ENCODE peak calls at places on chromosomes 5 and 9, in seven cellular contexts. One of them, this sample, is unnamed.
A peak's percentile ranks its signal among the peaks of the same experiment; 100 is the strongest.

GRCh38 chr9:127903557-127904475 is 4.4 kb upstream of the ST6GALNAC6 start:
- DNase-seq in psoas muscle: peak; percentile 86
- DNase-seq in mammary epithelial cell: no peak
- DNase-seq in stimulated activated CD4-positive, alpha-beta T cell treated with anti-CD3 and anti-CD28 coated beads, Interleukin-12 subunit alpha, Interleukin-12 subunit beta, amount 100 ng/mL, for 4 hours: peak; percentile 69
- DNase-seq in non-pigmented ciliary epithelial cell: no peak
- DNase-seq in naive thymus-derived CD8-positive, alpha-beta T cell: peak; percentile 54
- DNase-seq in CD4-positive, alpha-beta memory T cell: peak; percentile 56
- DNase-seq in this sample: no peak

GRCh38 chr5:95908799-95909198 is 52.9 kb downstream of the ELL2 start:
- DNase-seq in mammary epithelial cell: peak; percentile 49
- DNase-seq in naive thymus-derived CD8-positive, alpha-beta T cell: no peak
- DNase-seq in non-pigmented ciliary epithelial cell: no peak
- DNase-seq in CD4-positive, alpha-beta memory T cell: no peak
- DNase-seq in stimulated activated CD4-positive, alpha-beta T cell treated with anti-CD3 and anti-CD28 coated beads, Interleukin-12 subunit alpha, Interleukin-12 subunit beta, amount 100 ng/mL, for 4 hours: no peak
- DNase-seq in psoas muscle: no peak
- DNase-seq in this sample: no peak

GRCh38 chr5:159067201-159067600 is 32.5 kb downstream of the EBF1 start:
- DNase-seq in psoas muscle: no peak
- DNase-seq in CD4-positive, alpha-beta memory T cell: no peak
- DNase-seq in non-pigmented ciliary epithelial cell: no peak
- DNase-seq in naive thymus-derived CD8-positive, alpha-beta T cell: no peak
- DNase-seq in mammary epithelial cell: no peak
- DNase-seq in stimulated activated CD4-positive, alpha-beta T cell treated with anti-CD3 and anti-CD28 coated beads, Interleukin-12 subunit alpha, Interleukin-12 subunit beta, amount 100 ng/mL, for 4 hours: no peak
- DNase-seq in this sample: no peak

GRCh38 chr9:33748633-33749304 is 46.6 kb upstream of the PRSS3 start:
- DNase-seq in naive thymus-derived CD8-positive, alpha-beta T cell: peak; percentile 65
- DNase-seq in non-pigmented ciliary epithelial cell: no peak
- DNase-seq in CD4-positive, alpha-beta memory T cell: peak; percentile 39
- DNase-seq in mammary epithelial cell: no peak
- DNase-seq in stimulated activated CD4-positive, alpha-beta T cell treated with anti-CD3 and anti-CD28 coated beads, Interleukin-12 subunit alpha, Interleukin-12 subunit beta, amount 100 ng/mL, for 4 hours: no peak
- DNase-seq in psoas muscle: no peak
- DNase-seq in this sample: no peak

GRCh38 chr5:103703617-103704016 is 141.0 kb upstream of the NUDT12 start:
- DNase-seq in non-pigmented ciliary epithelial cell: no peak
- DNase-seq in stimulated activated CD4-positive, alpha-beta T cell treated with anti-CD3 and anti-CD28 coated beads, Interleukin-12 subunit alpha, Interleukin-12 subunit beta, amount 100 ng/mL, for 4 hours: no peak
- DNase-seq in mammary epithelial cell: peak; percentile 1
- DNase-seq in psoas muscle: no peak
- DNase-seq in naive thymus-derived CD8-positive, alpha-beta T cell: no peak
- DNase-seq in CD4-positive, alpha-beta memory T cell: no peak
- DNase-seq in this sample: no peak

GRCh38 chr9:114721491-114722362 is 39.7 kb upstream of the TEX48 start:
- DNase-seq in non-pigmented ciliary epithelial cell: no peak
- DNase-seq in CD4-positive, alpha-beta memory T cell: no peak
- DNase-seq in psoas muscle: no peak
- DNase-seq in stimulated activated CD4-positive, alpha-beta T cell treated with anti-CD3 and anti-CD28 coated beads, Interleukin-12 subunit alpha, Interleukin-12 subunit beta, amount 100 ng/mL, for 4 hours: no peak
- DNase-seq in mammary epithelial cell: peak; percentile 86
- DNase-seq in naive thymus-derived CD8-positive, alpha-beta T cell: no peak
- DNase-seq in this sample: no peak

GRCh38 chr5:79849486-79850315 is 141.4 kb downstream of the MTX3 start:
- DNase-seq in naive thymus-derived CD8-positive, alpha-beta T cell: no peak
- DNase-seq in non-pigmented ciliary epithelial cell: no peak
- DNase-seq in psoas muscle: no peak
- DNase-seq in mammary epithelial cell: no peak
- DNase-seq in CD4-positive, alpha-beta memory T cell: no peak
- DNase-seq in stimulated activated CD4-positive, alpha-beta T cell treated with anti-CD3 and anti-CD28 coated beads, Interleukin-12 subunit alpha, Interleukin-12 subunit beta, amount 100 ng/mL, for 4 hours: no peak
- DNase-seq in this sample: no peak

GRCh38 chr9:136725612-136726011 is 13.2 kb downstream of the DIPK1B start:
- DNase-seq in stimulated activated CD4-positive, alpha-beta T cell treated with anti-CD3 and anti-CD28 coated beads, Interleukin-12 subunit alpha, Interleukin-12 subunit beta, amount 100 ng/mL, for 4 hours: no peak
- DNase-seq in naive thymus-derived CD8-positive, alpha-beta T cell: no peak
- DNase-seq in mammary epithelial cell: peak; percentile 74
- DNase-seq in CD4-positive, alpha-beta memory T cell: no peak
- DNase-seq in non-pigmented ciliary epithelial cell: peak; percentile 35
- DNase-seq in psoas muscle: no peak
- DNase-seq in this sample: no peak

GRCh38 chr5:124154714-124155113 is 591.7 kb downstream of the ZNF608 start:
- DNase-seq in stimulated activated CD4-positive, alpha-beta T cell treated with anti-CD3 and anti-CD28 coated beads, Interleukin-12 subunit alpha, Interleukin-12 subunit beta, amount 100 ng/mL, for 4 hours: no peak
- DNase-seq in non-pigmented ciliary epithelial cell: no peak
- DNase-seq in naive thymus-derived CD8-positive, alpha-beta T cell: no peak
- DNase-seq in CD4-positive, alpha-beta memory T cell: no peak
- DNase-seq in mammary epithelial cell: no peak
- DNase-seq in psoas muscle: no peak
- DNase-seq in this sample: no peak

GRCh38 chr5:155082401-155082800 is 68.8 kb downstream of the KIF4B start:
- DNase-seq in psoas muscle: no peak
- DNase-seq in CD4-positive, alpha-beta memory T cell: no peak
- DNase-seq in naive thymus-derived CD8-positive, alpha-beta T cell: no peak
- DNase-seq in non-pigmented ciliary epithelial cell: peak; percentile 52
- DNase-seq in stimulated activated CD4-positive, alpha-beta T cell treated with anti-CD3 and anti-CD28 coated beads, Interleukin-12 subunit alpha, Interleukin-12 subunit beta, amount 100 ng/mL, for 4 hours: no peak
- DNase-seq in mammary epithelial cell: peak; percentile 54
- DNase-seq in this sample: no peak

GRCh38 chr9:35164711-35165110 is 2.9 kb downstream of the UNC13B start:
- DNase-seq in CD4-positive, alpha-beta memory T cell: no peak
- DNase-seq in non-pigmented ciliary epithelial cell: peak; percentile 72
- DNase-seq in stimulated activated CD4-positive, alpha-beta T cell treated with anti-CD3 and anti-CD28 coated beads, Interleukin-12 subunit alpha, Interleukin-12 subunit beta, amount 100 ng/mL, for 4 hours: no peak
- DNase-seq in naive thymus-derived CD8-positive, alpha-beta T cell: no peak
- DNase-seq in mammary epithelial cell: peak; percentile 51
- DNase-seq in psoas muscle: no peak
- DNase-seq in this sample: no peak

GRCh38 chr5:56282241-56282640 is 49.1 kb upstream of the ANKRD55 start:
- DNase-seq in stimulated activated CD4-positive, alpha-beta T cell treated with anti-CD3 and anti-CD28 coated beads, Interleukin-12 subunit alpha, Interleukin-12 subunit beta, amount 100 ng/mL, for 4 hours: no peak
- DNase-seq in naive thymus-derived CD8-positive, alpha-beta T cell: no peak
- DNase-seq in mammary epithelial cell: no peak
- DNase-seq in CD4-positive, alpha-beta memory T cell: no peak
- DNase-seq in non-pigmented ciliary epithelial cell: no peak
- DNase-seq in psoas muscle: no peak
- DNase-seq in this sample: no peak

GRCh38 chr9:70421272-70422180 is 7.1 kb upstream of the KLF9 start:
- DNase-seq in stimulated activated CD4-positive, alpha-beta T cell treated with anti-CD3 and anti-CD28 coated beads, Interleukin-12 subunit alpha, Interleukin-12 subunit beta, amount 100 ng/mL, for 4 hours: peak; percentile 37
- DNase-seq in mammary epithelial cell: no peak
- DNase-seq in psoas muscle: no peak
- DNase-seq in naive thymus-derived CD8-positive, alpha-beta T cell: peak; percentile 63
- DNase-seq in CD4-positive, alpha-beta memory T cell: peak; percentile 39
- DNase-seq in non-pigmented ciliary epithelial cell: no peak
- DNase-seq in this sample: peak; percentile 63

GRCh38 chr9:107707915-107708441 is 218.4 kb upstream of the KLF4 start:
- DNase-seq in naive thymus-derived CD8-positive, alpha-beta T cell: no peak
- DNase-seq in CD4-positive, alpha-beta memory T cell: no peak
- DNase-seq in non-pigmented ciliary epithelial cell: no peak
- DNase-seq in mammary epithelial cell: peak; percentile 46
- DNase-seq in stimulated activated CD4-positive, alpha-beta T cell treated with anti-CD3 and anti-CD28 coated beads, Interleukin-12 subunit alpha, Interleukin-12 subunit beta, amount 100 ng/mL, for 4 hours: no peak
- DNase-seq in psoas muscle: no peak
- DNase-seq in this sample: no peak

GRCh38 chr9:137771580-137771979 is 106.0 kb upstream of the CACNA1B start:
- DNase-seq in CD4-positive, alpha-beta memory T cell: no peak
- DNase-seq in stimulated activated CD4-positive, alpha-beta T cell treated with anti-CD3 and anti-CD28 coated beads, Interleukin-12 subunit alpha, Interleukin-12 subunit beta, amount 100 ng/mL, for 4 hours: no peak
- DNase-seq in psoas muscle: no peak
- DNase-seq in mammary epithelial cell: no peak
- DNase-seq in naive thymus-derived CD8-positive, alpha-beta T cell: no peak
- DNase-seq in non-pigmented ciliary epithelial cell: no peak
- DNase-seq in this sample: no peak

GRCh38 chr5:139297439-139298133 is 4.0 kb downstream of the MATR3 start:
- DNase-seq in stimulated activated CD4-positive, alpha-beta T cell treated with anti-CD3 and anti-CD28 coated beads, Interleukin-12 subunit alpha, Interleukin-12 subunit beta, amount 100 ng/mL, for 4 hours: no peak
- DNase-seq in psoas muscle: no peak
- DNase-seq in mammary epithelial cell: no peak
- DNase-seq in CD4-positive, alpha-beta memory T cell: no peak
- DNase-seq in non-pigmented ciliary epithelial cell: no peak
- DNase-seq in naive thymus-derived CD8-positive, alpha-beta T cell: no peak
- DNase-seq in this sample: no peak

GRCh38 chr9:109910616-109911568 is 130.9 kb downstream of the PALM2AKAP2 start:
- DNase-seq in naive thymus-derived CD8-positive, alpha-beta T cell: no peak
- DNase-seq in CD4-positive, alpha-beta memory T cell: no peak
- DNase-seq in psoas muscle: no peak
- DNase-seq in mammary epithelial cell: peak; percentile 20
- DNase-seq in non-pigmented ciliary epithelial cell: no peak
- DNase-seq in stimulated activated CD4-positive, alpha-beta T cell treated with anti-CD3 and anti-CD28 coated beads, Interleukin-12 subunit alpha, Interleukin-12 subunit beta, amount 100 ng/mL, for 4 hours: no peak
- DNase-seq in this sample: no peak

GRCh38 chr5:139565411-139566305 is 4.5 kb downstream of the UBE2D2 start:
- DNase-seq in non-pigmented ciliary epithelial cell: no peak
- DNase-seq in CD4-positive, alpha-beta memory T cell: peak; percentile 83
- DNase-seq in mammary epithelial cell: no peak
- DNase-seq in naive thymus-derived CD8-positive, alpha-beta T cell: peak; percentile 91
- DNase-seq in stimulated activated CD4-positive, alpha-beta T cell treated with anti-CD3 and anti-CD28 coated beads, Interleukin-12 subunit alpha, Interleukin-12 subunit beta, amount 100 ng/mL, for 4 hours: no peak
- DNase-seq in psoas muscle: no peak
- DNase-seq in this sample: no peak

GRCh38 chr9:79975471-79976316 is 403.9 kb downstream of the TLE4 start:
- DNase-seq in mammary epithelial cell: no peak
- DNase-seq in naive thymus-derived CD8-positive, alpha-beta T cell: no peak
- DNase-seq in CD4-positive, alpha-beta memory T cell: no peak
- DNase-seq in non-pigmented ciliary epithelial cell: no peak
- DNase-seq in stimulated activated CD4-positive, alpha-beta T cell treated with anti-CD3 and anti-CD28 coated beads, Interleukin-12 subunit alpha, Interleukin-12 subunit beta, amount 100 ng/mL, for 4 hours: no peak
- DNase-seq in psoas muscle: peak; percentile 85
- DNase-seq in this sample: peak; percentile 46

GRCh38 chr9:81424431-81424830 is 264.9 kb downstream of the TLE1 start:
- DNase-seq in non-pigmented ciliary epithelial cell: no peak
- DNase-seq in CD4-positive, alpha-beta memory T cell: no peak
- DNase-seq in psoas muscle: no peak
- DNase-seq in stimulated activated CD4-positive, alpha-beta T cell treated with anti-CD3 and anti-CD28 coated beads, Interleukin-12 subunit alpha, Interleukin-12 subunit beta, amount 100 ng/mL, for 4 hours: no peak
- DNase-seq in mammary epithelial cell: no peak
- DNase-seq in naive thymus-derived CD8-positive, alpha-beta T cell: no peak
- DNase-seq in this sample: no peak